ENCODE peak calls at places on chromosomes 13 and 19, in eight cellular contexts. B is A673; E is aorta; K is T-helper 1 cell; D is NCI-H1694 treated with DMSO at 0.1 percent for 48 hours; Q is stimulated activated CD4-positive, alpha-beta T cell treated with anti-CD3 and anti-CD28 coated beads, TNF-alpha, amount 100 ng/mL, for 1 hour; I is NCI-H2081; J is stimulated activated naive CD8-positive, alpha-beta T cell treated with anti-CD3 and anti-CD28 coated beads, Interleukin-15, Interleukin-2, amounts not matched to agents 100 U/mL and 50 U/mL, for 24 hours. L is an unnamed sample.

GRCh38 chr19:34075661-34076091 is 96.6 kb upstream of the LSM14A start:
- DNase-seq in B (no peak), E (no peak), K (no peak), D (no peak), Q (no peak), I (no peak), J (no peak), L (no peak)

GRCh38 chr19:17496337-17496997 is 15.0 kb upstream of the PGLS start:
- DNase-seq in B (peak), E (peak), K (peak), D (peak), Q (peak), I (peak), J (peak), L (peak)

GRCh38 chr13:51041126-51041525 is 69.9 kb downstream of the C13orf42 start:
- DNase-seq in B (no peak), E (no peak), K (no peak), D (peak), Q (no peak), I (no peak), J (no peak), L (no peak)

GRCh38 chr19:3270908-3271307 is 46.4 kb downstream of the CELF5 start:
- DNase-seq in B (peak), E (no peak), K (no peak), D (peak), Q (no peak), I (peak), J (peak), L (no peak)

GRCh38 chr13:104310861-104311260 is 1244.6 kb upstream of the SLC10A2 start:
- DNase-seq in B (no peak), E (no peak), K (no peak), D (no peak), Q (no peak), I (no peak), J (no peak), L (no peak)

GRCh38 chr19:53196777-53197396 is 3.7 kb upstream of the ZNF665 start:
- DNase-seq in B (peak), E (peak), K (peak), D (no peak), Q (peak), I (peak), J (peak), L (peak)

GRCh38 chr13:54574791-54575190 is 1546.2 kb downstream of the OLFM4 start:
- DNase-seq in B (no peak), E (no peak), K (no peak), D (no peak), Q (no peak), I (no peak), J (no peak), L (no peak)

GRCh38 chr19:34676697-34677385 is at the start of gene SCGB2B2:
- DNase-seq in B (peak), E (no peak), K (peak), D (peak), Q (no peak), I (peak), J (no peak), L (peak)

GRCh38 chr13:26052136-26052736 is 420 bp upstream of the SHISA2 start:
- DNase-seq in B (no peak), E (no peak), K (no peak), D (no peak), Q (no peak), I (no peak), J (no peak), L (no peak)

GRCh38 chr19:10797541-10798256 is 38.3 kb downstream of the TMED1 start:
- DNase-seq in B (no peak), E (no peak), K (peak), D (no peak), Q (peak), I (no peak), J (peak), L (no peak)

GRCh38 chr19:53091413-53091812 is 11.8 kb downstream of the ZNF160 start:
- DNase-seq in B (no peak), E (no peak), K (no peak), D (no peak), Q (no peak), I (no peak), J (no peak), L (no peak)

GRCh38 chr13:102128216-102128800 is 273.5 kb downstream of the FGF14 start:
- DNase-seq in B (peak), E (no peak), K (no peak), D (no peak), Q (no peak), I (no peak), J (no peak), L (no peak)

GRCh38 chr13:101013245-101013644 is 338.6 kb upstream of the TMTC4 start:
- DNase-seq in B (no peak), E (no peak), K (no peak), D (no peak), Q (no peak), I (no peak), J (no peak), L (no peak)